ENCODE peak calls at places on chromosomes 3 and 15, in eight cellular contexts. One of them, this sample, is unnamed.

GRCh38 chr15:97482521-97482920 is 478.0 kb upstream of the ARRDC4 start:
- DNase-seq in GM19239: no peak
- DNase-seq in AG04450: no peak
- DNase-seq in NAMALWA: no peak
- DNase-seq in NCI-H1092: no peak
- DNase-seq in nephron progenitor cell: peak
- DNase-seq in NCI-H2081: no peak
- DNase-seq in transverse colon: no peak
- DNase-seq in this sample: no peak

GRCh38 chr3:63565220-63565619 is 87.3 kb upstream of the SNTN start:
- DNase-seq in GM19239: no peak
- DNase-seq in AG04450: no peak
- DNase-seq in NAMALWA: no peak
- DNase-seq in NCI-H1092: no peak
- DNase-seq in nephron progenitor cell: no peak
- DNase-seq in NCI-H2081: no peak
- DNase-seq in transverse colon: no peak
- DNase-seq in this sample: no peak

GRCh38 chr15:95446854-95447253 is 883.6 kb upstream of the NR2F2 start:
- DNase-seq in GM19239: no peak
- DNase-seq in AG04450: no peak
- DNase-seq in NAMALWA: peak
- DNase-seq in NCI-H1092: no peak
- DNase-seq in nephron progenitor cell: no peak
- DNase-seq in NCI-H2081: no peak
- DNase-seq in transverse colon: no peak
- DNase-seq in this sample: no peak

GRCh38 chr15:94671845-94672524 is 440.6 kb downstream of the MCTP2 start:
- DNase-seq in GM19239: no peak
- DNase-seq in AG04450: peak
- DNase-seq in NAMALWA: no peak
- DNase-seq in NCI-H1092: peak
- DNase-seq in nephron progenitor cell: peak
- DNase-seq in NCI-H2081: no peak
- DNase-seq in transverse colon: no peak
- DNase-seq in this sample: no peak

GRCh38 chr15:38912067-38912466 is 347.5 kb upstream of the RASGRP1 start:
- DNase-seq in GM19239: no peak
- DNase-seq in AG04450: peak
- DNase-seq in NAMALWA: no peak
- DNase-seq in NCI-H1092: no peak
- DNase-seq in nephron progenitor cell: no peak
- DNase-seq in NCI-H2081: no peak
- DNase-seq in transverse colon: no peak
- DNase-seq in this sample: no peak

GRCh38 chr15:51163843-51164242 is 69.1 kb upstream of the TNFAIP8L3 start:
- DNase-seq in GM19239: no peak
- DNase-seq in AG04450: no peak
- DNase-seq in NAMALWA: peak
- DNase-seq in NCI-H1092: no peak
- DNase-seq in nephron progenitor cell: no peak
- DNase-seq in NCI-H2081: no peak
- DNase-seq in transverse colon: no peak
- DNase-seq in this sample: no peak

GRCh38 chr3:122919291-122919610 is 108.3 kb downstream of the SEMA5B start:
- DNase-seq in GM19239: no peak
- DNase-seq in AG04450: no peak
- DNase-seq in NAMALWA: no peak
- DNase-seq in NCI-H1092: no peak
- DNase-seq in nephron progenitor cell: no peak
- DNase-seq in NCI-H2081: no peak
- DNase-seq in transverse colon: no peak
- DNase-seq in this sample: no peak

GRCh38 chr15:74040115-74040850 is 42.1 kb downstream of the GOLGA6A start:
- DNase-seq in GM19239: no peak
- DNase-seq in AG04450: peak
- DNase-seq in NAMALWA: no peak
- DNase-seq in NCI-H1092: no peak
- DNase-seq in nephron progenitor cell: no peak
- DNase-seq in NCI-H2081: no peak
- DNase-seq in transverse colon: peak
- DNase-seq in this sample: peak

GRCh38 chr3:56254261-56254660 is 214.0 kb downstream of the ERC2 start:
- DNase-seq in GM19239: no peak
- DNase-seq in AG04450: no peak
- DNase-seq in NAMALWA: no peak
- DNase-seq in NCI-H1092: no peak
- DNase-seq in nephron progenitor cell: no peak
- DNase-seq in NCI-H2081: no peak
- DNase-seq in transverse colon: no peak
- DNase-seq in this sample: no peak

GRCh38 chr15:76678766-76679165 is 226.4 kb downstream of the SCAPER start:
- DNase-seq in GM19239: no peak
- DNase-seq in AG04450: no peak
- DNase-seq in NAMALWA: no peak
- DNase-seq in NCI-H1092: no peak
- DNase-seq in nephron progenitor cell: no peak
- DNase-seq in NCI-H2081: no peak
- DNase-seq in transverse colon: no peak
- DNase-seq in this sample: no peak

GRCh38 chr3:7545334-7545733 is 684.4 kb downstream of the GRM7 start:
- DNase-seq in GM19239: no peak
- DNase-seq in AG04450: no peak
- DNase-seq in NAMALWA: no peak
- DNase-seq in NCI-H1092: no peak
- DNase-seq in nephron progenitor cell: no peak
- DNase-seq in NCI-H2081: no peak
- DNase-seq in transverse colon: no peak
- DNase-seq in this sample: no peak

GRCh38 chr3:13233487-13234154 is 160.4 kb upstream of the IQSEC1 start:
- DNase-seq in GM19239: no peak
- DNase-seq in AG04450: no peak
- DNase-seq in NAMALWA: no peak
- DNase-seq in NCI-H1092: no peak
- DNase-seq in nephron progenitor cell: no peak
- DNase-seq in NCI-H2081: no peak
- DNase-seq in transverse colon: no peak
- DNase-seq in this sample: no peak

GRCh38 chr3:171286580-171287249 is 173.5 kb downstream of the TNIK start:
- DNase-seq in GM19239: no peak
- DNase-seq in AG04450: no peak
- DNase-seq in NAMALWA: no peak
- DNase-seq in NCI-H1092: no peak
- DNase-seq in nephron progenitor cell: no peak
- DNase-seq in NCI-H2081: no peak
- DNase-seq in transverse colon: no peak
- DNase-seq in this sample: no peak

GRCh38 chr3:26233374-26233773 is 389.2 kb upstream of the LRRC3B start:
- DNase-seq in GM19239: no peak
- DNase-seq in AG04450: no peak
- DNase-seq in NAMALWA: no peak
- DNase-seq in NCI-H1092: no peak
- DNase-seq in nephron progenitor cell: no peak
- DNase-seq in NCI-H2081: no peak
- DNase-seq in transverse colon: no peak
- DNase-seq in this sample: no peak

GRCh38 chr3:14921811-14922705 is 25.3 kb upstream of the NR2C2 start:
- DNase-seq in GM19239: no peak
- DNase-seq in AG04450: no peak
- DNase-seq in NAMALWA: no peak
- DNase-seq in NCI-H1092: no peak
- DNase-seq in nephron progenitor cell: no peak
- DNase-seq in NCI-H2081: no peak
- DNase-seq in transverse colon: no peak
- DNase-seq in this sample: no peak

GRCh38 chr3:28502555-28502954 is 153.9 kb upstream of the AZI2 start:
- DNase-seq in GM19239: no peak
- DNase-seq in AG04450: no peak
- DNase-seq in NAMALWA: no peak
- DNase-seq in NCI-H1092: no peak
- DNase-seq in nephron progenitor cell: no peak
- DNase-seq in NCI-H2081: no peak
- DNase-seq in transverse colon: no peak
- DNase-seq in this sample: no peak

GRCh38 chr3:133448478-133449122 is 48.7 kb downstream of the BFSP2 start:
- DNase-seq in GM19239: peak
- DNase-seq in AG04450: no peak
- DNase-seq in NAMALWA: peak
- DNase-seq in NCI-H1092: no peak
- DNase-seq in nephron progenitor cell: no peak
- DNase-seq in NCI-H2081: no peak
- DNase-seq in transverse colon: peak
- DNase-seq in this sample: no peak

GRCh38 chr15:89822030-89822429 is 7.4 kb upstream of the ANPEP start:
- DNase-seq in GM19239: no peak
- DNase-seq in AG04450: no peak
- DNase-seq in NAMALWA: no peak
- DNase-seq in NCI-H1092: no peak
- DNase-seq in nephron progenitor cell: no peak
- DNase-seq in NCI-H2081: no peak
- DNase-seq in transverse colon: no peak
- DNase-seq in this sample: no peak

GRCh38 chr15:27341780-27342343 is 370.9 kb downstream of the GABRG3 start:
- DNase-seq in GM19239: no peak
- DNase-seq in AG04450: no peak
- DNase-seq in NAMALWA: no peak
- DNase-seq in NCI-H1092: no peak
- DNase-seq in nephron progenitor cell: no peak
- DNase-seq in NCI-H2081: no peak
- DNase-seq in transverse colon: no peak
- DNase-seq in this sample: no peak

GRCh38 chr15:33150516-33150915 is 44.0 kb downstream of the FMN1 start:
- DNase-seq in GM19239: no peak
- DNase-seq in AG04450: no peak
- DNase-seq in NAMALWA: no peak
- DNase-seq in NCI-H1092: no peak
- DNase-seq in nephron progenitor cell: no peak
- DNase-seq in NCI-H2081: no peak
- DNase-seq in transverse colon: no peak
- DNase-seq in this sample: no peak

GRCh38 chr15:58932791-58933310 is 628 bp downstream of the SLTM start:
- DNase-seq in GM19239: no peak
- DNase-seq in AG04450: no peak
- DNase-seq in NAMALWA: peak
- DNase-seq in NCI-H1092: peak
- DNase-seq in nephron progenitor cell: peak
- DNase-seq in NCI-H2081: no peak
- DNase-seq in transverse colon: no peak
- DNase-seq in this sample: no peak

GRCh38 chr3:10806001-10806400 is 10.0 kb upstream of the SLC6A11 start:
- DNase-seq in GM19239: no peak
- DNase-seq in AG04450: no peak
- DNase-seq in NAMALWA: no peak
- DNase-seq in NCI-H1092: no peak
- DNase-seq in nephron progenitor cell: no peak
- DNase-seq in NCI-H2081: no peak
- DNase-seq in transverse colon: no peak
- DNase-seq in this sample: no peak